ENCODE peak calls at places on chromosomes 3 and 15, in eight cellular contexts. Q, E, K, O, G, X, T and Y are unnamed samples.

GRCh38 chr3:108131795-108132134 is 40.9 kb upstream of the CD47 start:
- DNase-seq in Q (no peak), E (no peak), K (no peak), O (no peak), G (no peak), X (no peak), T (no peak), Y (no peak)

GRCh38 chr15:40266828-40267304 is 16.0 kb downstream of the ANKRD63 start:
- DNase-seq in Q (peak), E (no peak), K (no peak), O (peak), G (peak), X (no peak), T (no peak), Y (no peak)

GRCh38 chr3:111210003-111210699 is 138.5 kb downstream of the NECTIN3 start:
- DNase-seq in Q (no peak), E (no peak), K (no peak), O (no peak), G (no peak), X (no peak), T (no peak), Y (no peak)

GRCh38 chr3:124780767-124781485 is 50.7 kb downstream of the UMPS start:
- DNase-seq in Q (no peak), E (peak), K (no peak), O (peak), G (peak), X (no peak), T (no peak), Y (peak)

GRCh38 chr15:23497710-23498111 is 50.7 kb upstream of the GOLGA6L2 start:
- DNase-seq in Q (no peak), E (no peak), K (no peak), O (peak), G (no peak), X (no peak), T (no peak), Y (peak)

GRCh38 chr3:50170689-50171088 is 15.6 kb downstream of the SEMA3F start:
- DNase-seq in Q (peak), E (no peak), K (no peak), O (peak), G (no peak), X (no peak), T (no peak), Y (no peak)

GRCh38 chr3:177875786-177876476 is 660.3 kb upstream of the KCNMB2 start:
- DNase-seq in Q (no peak), E (no peak), K (no peak), O (no peak), G (peak), X (no peak), T (no peak), Y (peak)

GRCh38 chr3:51637941-51638471 is 33.0 kb upstream of the TEX264 start:
- DNase-seq in Q (peak), E (no peak), K (peak), O (peak), G (peak), X (no peak), T (peak), Y (peak)

GRCh38 chr15:36330598-36330997 is 248.8 kb upstream of the CDIN1 start:
- DNase-seq in Q (no peak), E (no peak), K (no peak), O (no peak), G (no peak), X (no peak), T (no peak), Y (no peak)

GRCh38 chr3:143408771-143409170 is 289.2 kb downstream of the CHST2 start:
- DNase-seq in Q (no peak), E (no peak), K (no peak), O (no peak), G (no peak), X (no peak), T (no peak), Y (no peak)

GRCh38 chr15:73746883-73747282 is 6.3 kb downstream of the INSYN1 start:
- DNase-seq in Q (no peak), E (no peak), K (no peak), O (no peak), G (no peak), X (no peak), T (no peak), Y (no peak)

GRCh38 chr3:196254376-196255283 is 32.9 kb downstream of the PCYT1A start:
- DNase-seq in Q (no peak), E (no peak), K (no peak), O (no peak), G (no peak), X (no peak), T (no peak), Y (no peak)

GRCh38 chr3:115833074-115833473 is 209.8 kb downstream of the GAP43 start:
- DNase-seq in Q (no peak), E (no peak), K (no peak), O (no peak), G (no peak), X (no peak), T (no peak), Y (no peak)

GRCh38 chr15:80828796-80829195 is 49.6 kb downstream of the CEMIP start:
- DNase-seq in Q (no peak), E (no peak), K (no peak), O (no peak), G (no peak), X (no peak), T (no peak), Y (no peak)